ENCODE peak calls at places on chromosomes 6 and 20, in ten cellular contexts. U is C1 segment of cervical spinal cord; D is CD4-positive, CD25-positive, alpha-beta regulatory T cell; X is cardiac fibroblast; R is KBM-7; J is HTR-8/SVneo; F is choroid plexus epithelial cell; W is substantia nigra; M is pulmonary artery endothelial cell; E is iris pigment epithelial cell. P is an unnamed sample.

GRCh38 chr20:44069203-44069931 is 117.6 kb downstream of the JPH2 start:
- DNase-seq in R (no peak), F (no peak), E (no peak), W (no peak), M (no peak), J (no peak), D (peak), X (no peak), U (no peak), P (peak)

GRCh38 chr20:4007383-4008025 is 7.9 kb downstream of the RNF24 start:
- DNase-seq in F (no peak), X (no peak), M (no peak), J (no peak), D (no peak), R (no peak), E (no peak), U (no peak), W (no peak), P (no peak)

GRCh38 chr20:53034899-53035298 is 62.7 kb downstream of the TSHZ2 start:
- DNase-seq in M (no peak), R (no peak), D (peak), J (no peak), W (no peak), X (no peak), E (no peak), U (no peak), F (no peak), P (no peak)

GRCh38 chr20:57378107-57378506 is 13.1 kb upstream of the RBM38 start:
- DNase-seq in X (no peak), U (no peak), R (no peak), W (no peak), D (no peak), M (no peak), F (no peak), J (no peak), E (no peak), P (no peak)

GRCh38 chr6:116073765-116074450 is 13.2 kb upstream of the FRK start:
- DNase-seq in W (no peak), M (no peak), U (no peak), J (no peak), R (no peak), E (peak), D (no peak), X (peak), F (peak), P (no peak)

GRCh38 chr6:105600342-105601293 is 197.7 kb upstream of the PREP start:
- DNase-seq in D (no peak), M (no peak), R (no peak), E (peak), F (peak), W (no peak), U (no peak), J (no peak), X (peak), P (no peak)

GRCh38 chr6:168137024-168137423 is 58.0 kb upstream of the FRMD1 start:
- DNase-seq in M (no peak), R (no peak), D (no peak), W (no peak), F (no peak), J (no peak), U (no peak), E (no peak), X (no peak), P (no peak)

GRCh38 chr6:41735427-41736206 is at the start of gene TFEB:
- DNase-seq in W (peak), F (peak), R (peak), D (peak), M (peak), E (peak), U (peak), X (peak), J (peak), P (peak)

GRCh38 chr6:5338177-5338960 is 77.1 kb downstream of the FARS2 start:
- DNase-seq in R (no peak), E (no peak), F (no peak), D (peak), W (no peak), X (no peak), J (no peak), M (no peak), U (no peak), P (no peak)

GRCh38 chr20:15831201-15831600 is 742.0 kb downstream of the KIF16B start:
- DNase-seq in J (no peak), M (no peak), E (no peak), W (no peak), X (no peak), R (no peak), D (no peak), F (no peak), U (no peak), P (no peak)

GRCh38 chr6:32298632-32299336 is 72.9 kb downstream of the TSBP1 start:
- DNase-seq in R (no peak), X (peak), E (peak), J (no peak), F (peak), W (no peak), M (no peak), D (no peak), U (no peak), P (no peak)

GRCh38 chr20:61567204-61567603 is 315.1 kb downstream of the CDH4 start:
- DNase-seq in R (no peak), M (no peak), D (no peak), F (no peak), U (no peak), X (no peak), J (no peak), E (no peak), W (no peak), P (no peak)

GRCh38 chr20:44709797-44710196 is 5.4 kb upstream of the CCN5 start:
- DNase-seq in W (no peak), R (no peak), F (no peak), J (no peak), D (no peak), E (no peak), M (no peak), U (no peak), X (no peak), P (no peak)

GRCh38 chr20:17571153-17571527 is 1.3 kb downstream of the DSTN start:
- DNase-seq in E (no peak), M (no peak), F (peak), D (peak), J (no peak), X (no peak), W (no peak), R (no peak), U (no peak), P (no peak)

GRCh38 chr20:50717974-50718761 is 13.2 kb upstream of the PARD6B start:
- DNase-seq in E (peak), J (no peak), X (no peak), F (peak), M (no peak), R (no peak), D (no peak), U (no peak), W (no peak), P (no peak)

GRCh38 chr6:51533962-51534361 is 553.5 kb downstream of the PKHD1 start:
- DNase-seq in W (no peak), X (no peak), U (no peak), F (no peak), M (no peak), E (no peak), R (peak), J (no peak), D (no peak), P (no peak)

GRCh38 chr20:22729180-22729579 is 144.8 kb upstream of the FOXA2 start:
- DNase-seq in J (no peak), E (no peak), R (no peak), U (no peak), X (peak), W (no peak), M (no peak), F (no peak), D (no peak), P (no peak)

GRCh38 chr6:10481101-10481500 is 40.0 kb upstream of the GCNT2 start:
- DNase-seq in W (no peak), X (no peak), D (no peak), R (no peak), F (no peak), E (no peak), J (no peak), U (no peak), M (no peak), P (no peak)

GRCh38 chr20:59616306-59616705 is 12.0 kb downstream of the PHACTR3 start:
- DNase-seq in W (no peak), F (no peak), M (no peak), D (no peak), U (no peak), J (no peak), R (no peak), E (no peak), X (no peak), P (no peak)

GRCh38 chr6:111322145-111322544 is 160.9 kb downstream of the REV3L start:
- DNase-seq in W (no peak), R (no peak), F (no peak), D (no peak), E (no peak), U (no peak), J (no peak), X (no peak), M (no peak), P (no peak)

GRCh38 chr20:2156224-2156623 is 54.6 kb downstream of the STK35 start:
- DNase-seq in D (no peak), E (no peak), M (no peak), R (no peak), X (no peak), U (no peak), W (no peak), J (no peak), F (no peak), P (no peak)

GRCh38 chr6:140806431-140806830 is 1326.3 kb upstream of the GJE1 start:
- DNase-seq in W (no peak), U (no peak), J (peak), X (peak), E (peak), F (no peak), D (no peak), R (no peak), M (no peak), P (no peak)